ENCODE peak calls at places on chromosomes 13 and 19, in nine cellular contexts. T is neural progenitor cell, X is GM23248, J is OCI-LY7, Q is PC-3, Y is GM23338, U is SK-N-SH, C is MM.1S, W is HCT116. G is an unnamed sample.

GRCh38 chr13:46679369-46680180 is 117.4 kb downstream of the ESD start:
- DNase-seq in J (peak; percentile 28), T (peak; percentile 39), W (no peak), Y (no peak), X (peak; percentile 87), C (peak; percentile 76), U (peak; percentile 64), Q (no peak), G (peak; percentile 33)

GRCh38 chr19:39413903-39414608 is 1.6 kb downstream of the PLEKHG2 start:
- DNase-seq in C (no peak), J (no peak), Q (no peak), U (peak; percentile 81), X (peak; percentile 44), W (no peak), Y (peak; percentile 49), T (peak; percentile 60), G (peak; percentile 44)

GRCh38 chr19:4717191-4717965 is 6.3 kb downstream of the DPP9 start:
- DNase-seq in U (peak; percentile 42), X (no peak), Q (peak; percentile 80), W (no peak), Y (no peak), C (no peak), T (no peak), J (no peak), G (peak; percentile 32)

GRCh38 chr13:101272886-101273285 is 143.4 kb downstream of the NALCN start:
- DNase-seq in X (no peak), J (no peak), W (no peak), Y (no peak), Q (no peak), U (no peak), C (no peak), T (no peak), G (no peak)

GRCh38 chr13:54658771-54659170 is 1630.2 kb downstream of the OLFM4 start:
- DNase-seq in T (no peak), X (no peak), C (no peak), J (no peak), U (no peak), Q (no peak), Y (no peak), W (no peak), G (no peak)

GRCh38 chr13:93066187-93066586 is 160.4 kb upstream of the GPC6 start:
- DNase-seq in Y (no peak), C (no peak), Q (peak; percentile 7), T (no peak), W (no peak), X (peak; percentile 82), J (no peak), U (no peak), G (peak; percentile 16)

GRCh38 chr19:3013261-3013725 is 15.8 kb downstream of the TLE2 start:
- DNase-seq in U (no peak), W (no peak), T (no peak), Q (no peak), X (no peak), Y (no peak), J (no peak), C (no peak), G (no peak)

GRCh38 chr13:23509781-23510543 is 60.2 kb upstream of the TNFRSF19 start:
- DNase-seq in Y (no peak), C (no peak), X (peak; percentile 82), J (no peak), U (no peak), Q (peak; percentile 79), W (no peak), T (no peak), G (no peak)

GRCh38 chr13:97109841-97110492 is 112.2 kb upstream of the MBNL2 start:
- DNase-seq in Q (peak; percentile 82), J (peak; percentile 45), C (peak; percentile 59), X (peak; percentile 95), U (peak; percentile 91), T (peak; percentile 86), Y (peak; percentile 80), W (peak; percentile 64), G (peak; percentile 94)

GRCh38 chr19:54462713-54463530 is 656 bp downstream of the LENG9 start:
- DNase-seq in T (peak; percentile 81), Y (peak; percentile 81), J (peak; percentile 62), X (peak; percentile 85), C (peak; percentile 59), W (no peak), U (peak; percentile 57), Q (peak; percentile 63), G (peak; percentile 73)

GRCh38 chr19:54804101-54804500 is 691 bp downstream of the KIR2DL4 start:
- DNase-seq in T (no peak), U (no peak), Q (no peak), J (no peak), C (no peak), Y (no peak), W (no peak), X (no peak), G (no peak)

GRCh38 chr13:33323766-33324525 is 38.4 kb upstream of the STARD13 start:
- DNase-seq in J (no peak), T (no peak), U (no peak), Y (peak; percentile 9), W (no peak), C (no peak), Q (no peak), X (peak; percentile 73), G (no peak)

GRCh38 chr19:39432677-39433025 is 3.1 kb downstream of the RPS16 start:
- DNase-seq in Y (no peak), U (no peak), T (no peak), C (no peak), J (no peak), Q (no peak), W (no peak), X (no peak), G (no peak)

GRCh38 chr13:39226359-39226758 is 188.1 kb downstream of the NHLRC3 start:
- DNase-seq in Q (no peak), X (no peak), J (no peak), U (no peak), C (no peak), Y (peak; percentile 10), T (no peak), W (no peak), G (no peak)

GRCh38 chr19:9793051-9793591 is 24.6 kb upstream of the ZNF846 start:
- DNase-seq in J (peak; percentile 54), C (no peak), U (no peak), W (no peak), Q (peak; percentile 26), T (no peak), Y (peak; percentile 75), X (peak; percentile 76), G (peak; percentile 83)

DNA sequence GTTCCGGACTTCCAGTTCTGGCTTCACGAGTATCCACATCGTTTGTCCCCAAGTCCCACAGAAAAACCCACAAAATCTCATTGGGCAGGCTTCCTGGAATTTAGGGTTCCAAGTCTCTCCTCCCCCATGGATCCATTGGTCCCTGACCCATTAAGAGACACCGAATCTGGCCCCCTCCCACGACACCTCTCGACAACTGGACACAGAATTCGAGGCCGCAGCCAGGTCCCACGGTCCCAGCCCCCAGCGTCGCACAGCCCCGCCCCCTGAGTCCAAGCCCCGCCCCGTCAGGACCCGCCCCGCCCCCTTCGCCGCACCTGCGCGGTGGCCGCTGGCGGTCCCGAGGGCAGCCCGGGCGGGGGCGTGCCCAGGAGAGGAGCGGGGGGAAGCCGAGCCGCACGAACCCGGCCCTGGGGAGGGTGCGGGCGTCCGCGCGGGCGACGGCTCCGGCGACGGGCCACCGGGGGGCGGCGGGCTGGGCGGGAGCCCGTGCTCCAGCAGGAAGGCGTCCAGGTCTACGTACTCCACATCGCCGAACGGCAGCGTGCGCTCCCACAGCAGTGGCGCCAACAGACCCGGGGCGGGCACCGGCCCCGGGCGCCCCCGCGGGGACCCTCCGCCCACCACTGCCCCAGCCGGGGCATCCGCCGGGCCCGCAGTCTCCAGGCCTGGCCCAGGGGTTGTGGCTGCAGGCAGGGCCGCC is 1.8 kb downstream of the DBP start:
- DNase-seq in U (peak; percentile 89), C (peak; percentile 73), T (peak; percentile 90), J (peak; percentile 86), X (peak; percentile 75), Y (peak; percentile 79), Q (peak; percentile 54), W (no peak), G (peak; percentile 90)
- H3K4me3 ChIP-seq in U (peak overlapping the region; percentile 74), C (peak overlapping the region; percentile 72), T (peak overlapping the region; percentile 87), J (peak overlapping the region; percentile 76), X (peak overlapping the region; percentile 71), Y (peak overlapping the region; percentile 75), Q (peak overlapping the region; percentile 80), W (peak overlapping the region; percentile 49), G (peak overlapping the region; percentile 43)

DNA sequence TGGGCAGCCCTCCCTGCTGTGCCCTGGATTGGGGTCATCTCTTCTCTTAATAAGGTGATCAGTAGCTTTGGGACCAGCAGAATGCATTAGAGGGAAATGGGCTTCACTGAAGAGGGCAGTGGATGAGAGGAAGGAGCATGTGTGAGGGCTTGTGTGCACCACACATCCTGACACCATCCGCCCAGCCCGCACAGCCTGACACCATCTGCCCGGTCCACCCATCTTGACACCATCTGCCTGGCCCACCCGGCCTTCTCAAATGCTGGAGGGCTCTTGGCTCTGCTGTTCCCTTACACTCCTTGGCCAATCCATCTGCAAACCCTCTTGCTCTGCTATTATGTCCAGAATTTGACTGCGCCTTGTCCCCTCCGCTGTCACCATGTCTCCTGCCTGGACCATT is 41.8 kb downstream of the BICRA start:
- DNase-seq in T (no peak), Y (no peak), X (no peak), J (no peak), C (no peak), U (no peak), W (no peak), Q (no peak), G (no peak)
- H3K79me2 ChIP-seq in T (peaks cover 94% of the 10 kb centered on the region), Y (peaks cover 92% of the 10 kb centered on the region), X (peaks cover 100% of the 10 kb centered on the region), J (peaks cover 8% of the 10 kb centered on the region), C (peaks cover 4% of the 10 kb centered on the region), U (peaks cover 93% of the 10 kb centered on the region), W (peaks cover 60% of the 10 kb centered on the region), Q (peaks cover 70% of the 10 kb centered on the region), G (peaks cover 93% of the 10 kb centered on the region)

DNA sequence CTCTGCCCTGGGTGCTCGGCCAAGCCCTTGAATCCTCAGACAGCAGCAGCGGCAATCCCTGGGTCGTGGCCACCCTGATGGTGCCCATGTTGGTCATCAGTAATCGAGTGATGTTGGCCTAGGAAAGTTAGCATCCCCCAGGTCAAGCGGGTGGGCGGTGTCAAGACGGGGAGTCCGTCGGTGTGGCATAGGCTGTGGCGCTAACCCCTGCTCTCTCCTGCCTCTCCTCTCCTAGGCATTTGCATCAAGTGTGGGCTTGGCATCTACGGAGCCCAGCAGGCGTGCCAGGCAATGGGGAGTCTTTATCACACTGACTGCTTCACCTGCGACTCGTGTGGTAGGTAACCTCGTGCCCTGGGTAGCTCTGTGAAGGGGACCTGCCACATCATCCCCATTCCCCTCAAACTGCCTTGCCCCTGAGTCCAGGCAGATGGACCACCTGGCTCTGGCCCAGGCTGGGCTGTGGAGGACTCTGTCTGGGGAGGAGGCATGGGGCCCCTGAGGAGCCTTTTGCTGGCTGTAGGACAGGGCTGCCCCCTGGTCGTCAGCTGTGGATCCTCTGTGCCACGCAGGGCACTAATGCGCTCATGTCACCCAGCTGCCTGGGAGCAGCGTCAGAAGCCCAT is 8.7 kb downstream of the WTIP start:
- DNase-seq in X (no peak), Y (no peak), Q (no peak), U (no peak), W (no peak), T (no peak), J (no peak), C (no peak), G (no peak)
- TF ChIP-seq EZH2phosphoT487 in X (no peak), Y (no peak), Q (no peak), U (no peak), W (no peak), T (no peak), J (no peak), C (no peak), G (no peak)

DNA sequence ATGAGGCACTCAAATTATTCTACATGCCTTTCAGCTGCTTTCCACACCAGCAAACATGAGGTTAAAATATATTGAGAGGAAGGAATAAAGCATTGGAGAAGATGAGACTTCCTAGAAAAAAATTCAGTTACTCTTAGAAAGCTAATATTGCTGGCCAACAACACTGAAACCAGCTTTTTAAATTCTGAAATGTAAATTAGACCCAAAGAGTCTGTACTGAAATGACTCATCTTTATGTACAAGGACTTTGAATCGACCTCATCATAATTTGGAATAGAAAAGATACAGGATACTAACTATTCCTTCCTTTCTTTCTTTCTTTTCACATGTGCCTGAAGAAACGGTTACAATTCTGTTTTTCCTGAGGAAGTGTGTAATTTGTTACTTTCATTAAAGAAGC is 6.5 kb upstream of the HSPH1 start:
- DNase-seq in W (no peak), T (no peak), C (no peak), Q (no peak), J (no peak), X (no peak), Y (no peak), U (no peak), G (no peak)
- H3K4me3 ChIP-seq in W (no peak overlapping the region), T (no peak overlapping the region), C (no peak overlapping the region), Q (no peak overlapping the region), J (no peak overlapping the region), X (no peak overlapping the region), Y (no peak overlapping the region), U (no peak overlapping the region), G (no peak overlapping the region)